ENCODE peak calls at places on chromosome 10, in four cellular contexts. One of them, this sample, is unnamed.

GRCh38 chr10:12130237-12130872 is 878 bp downstream of the SEC61A2 start:
- DNase-seq in H9: peak; percentile 45
- DNase-seq in glutamatergic neuron: peak; percentile 29
- DNase-seq in hepatocyte: peak; percentile 67
- DNase-seq in this sample: peak; percentile 39

GRCh38 chr10:77636967-77637473 is 588 bp downstream of the KCNMA1 start:
- DNase-seq in H9: peak; percentile 41
- DNase-seq in glutamatergic neuron: peak; percentile 57
- DNase-seq in hepatocyte: no peak
- DNase-seq in this sample: no peak

GRCh38 chr10:116211682-116212081 is 61.3 kb downstream of the GFRA1 start:
- DNase-seq in H9: no peak
- DNase-seq in glutamatergic neuron: no peak
- DNase-seq in hepatocyte: peak; percentile 34
- DNase-seq in this sample: no peak

GRCh38 chr10:101297901-101298451 is 56.0 kb upstream of the BTRC start:
- DNase-seq in H9: peak; percentile 88
- DNase-seq in glutamatergic neuron: peak; percentile 88
- DNase-seq in hepatocyte: peak; percentile 75
- DNase-seq in this sample: peak; percentile 75

GRCh38 chr10:133379152-133379800 is at the start of gene PAOX:
- DNase-seq in H9: peak; percentile 62
- DNase-seq in glutamatergic neuron: peak; percentile 79
- DNase-seq in hepatocyte: peak; percentile 87
- DNase-seq in this sample: peak; percentile 56

GRCh38 chr10:51109821-51110533 is 35.7 kb downstream of the PRKG1 start:
- DNase-seq in H9: no peak
- DNase-seq in glutamatergic neuron: no peak
- DNase-seq in hepatocyte: no peak
- DNase-seq in this sample: no peak

GRCh38 chr10:127302343-127302742 is 106.0 kb upstream of the INSYN2A start:
- DNase-seq in H9: no peak
- DNase-seq in glutamatergic neuron: no peak
- DNase-seq in hepatocyte: no peak
- DNase-seq in this sample: no peak

GRCh38 chr10:23780331-23780730 is 341.5 kb downstream of the OTUD1 start:
- DNase-seq in H9: no peak
- DNase-seq in glutamatergic neuron: no peak
- DNase-seq in hepatocyte: no peak
- DNase-seq in this sample: no peak

GRCh38 chr10:28217848-28218247 is 85.0 kb downstream of the MPP7 start:
- DNase-seq in H9: no peak
- DNase-seq in glutamatergic neuron: no peak
- DNase-seq in hepatocyte: no peak
- DNase-seq in this sample: no peak

GRCh38 chr10:92689663-92690210 is at the start of gene HHEX:
- DNase-seq in H9: peak; percentile 52
- DNase-seq in glutamatergic neuron: peak; percentile 24
- DNase-seq in hepatocyte: peak; percentile 67
- DNase-seq in this sample: peak; percentile 76

GRCh38 chr10:125441151-125441550 is 241.8 kb downstream of the TEX36 start:
- DNase-seq in H9: no peak
- DNase-seq in glutamatergic neuron: no peak
- DNase-seq in hepatocyte: no peak
- DNase-seq in this sample: no peak

GRCh38 chr10:85888004-85888403 is 478.6 kb downstream of the GRID1 start:
- DNase-seq in H9: no peak
- DNase-seq in glutamatergic neuron: no peak
- DNase-seq in hepatocyte: no peak
- DNase-seq in this sample: peak; percentile 21

GRCh38 chr10:44337081-44337480 is 47.8 kb downstream of the CXCL12 start:
- DNase-seq in H9: no peak
- DNase-seq in glutamatergic neuron: no peak
- DNase-seq in hepatocyte: no peak
- DNase-seq in this sample: no peak
- TF ChIP-seq CTCF in H9: no peak
- TF ChIP-seq CTCF in glutamatergic neuron: no peak
- TF ChIP-seq CTCF in hepatocyte: no peak
- TF ChIP-seq CTCF in this sample: no peak

DNA sequence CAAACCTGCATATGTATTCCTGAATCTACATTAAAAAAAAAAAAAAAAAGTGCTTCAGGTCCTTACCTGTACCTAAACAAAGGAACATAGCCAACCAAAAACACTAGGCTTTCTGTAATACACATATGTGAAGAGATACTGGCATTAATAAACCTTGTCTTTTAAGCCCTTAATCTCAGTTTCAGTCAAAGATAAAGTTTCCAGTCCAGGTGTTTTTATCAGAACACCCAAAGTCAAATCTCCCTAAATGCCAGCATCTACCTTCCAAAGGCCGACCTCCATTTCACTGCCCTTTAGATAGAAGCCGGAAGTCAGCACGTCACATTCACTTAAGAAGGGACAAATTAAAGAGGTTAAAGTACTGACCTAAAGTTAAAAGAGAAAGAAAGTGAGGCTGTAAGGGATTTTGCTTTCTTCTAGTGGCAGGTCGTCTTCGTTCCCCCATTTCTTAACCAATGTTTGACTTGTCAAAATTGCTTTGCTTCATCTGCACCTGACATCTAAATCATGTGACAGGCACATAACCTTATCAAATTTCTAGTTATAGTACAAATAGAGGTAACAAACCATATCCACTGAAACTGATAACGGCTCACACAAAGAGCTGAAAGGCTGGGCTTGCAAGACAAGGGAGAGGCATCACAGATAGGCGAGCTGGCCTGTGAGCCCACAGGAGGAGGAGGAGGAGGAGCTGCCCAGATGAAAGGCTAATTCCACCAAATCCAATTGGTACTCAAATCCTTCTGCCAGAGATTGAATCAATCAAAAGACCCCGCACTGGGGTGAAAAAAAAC is 80.0 kb upstream of the NEBL start:
- DNase-seq in H9: no peak
- DNase-seq in glutamatergic neuron: no peak
- DNase-seq in hepatocyte: no peak
- DNase-seq in this sample: no peak
- TF ChIP-seq CTCF in H9: no peak
- TF ChIP-seq CTCF in glutamatergic neuron: no peak
- TF ChIP-seq CTCF in hepatocyte: no peak
- TF ChIP-seq CTCF in this sample: no peak

GRCh38 chr10:111207525-111207924 is 130.7 kb downstream of the ADRA2A start:
- DNase-seq in H9: no peak
- DNase-seq in glutamatergic neuron: no peak
- DNase-seq in hepatocyte: no peak
- DNase-seq in this sample: peak; percentile 51
- TF ChIP-seq CTCF in H9: peak; percentile 72
- TF ChIP-seq CTCF in glutamatergic neuron: no peak
- TF ChIP-seq CTCF in hepatocyte: no peak
- TF ChIP-seq CTCF in this sample: peak; percentile 35

GRCh38 chr10:130220251-130221185 is 84.3 kb downstream of the GLRX3 start:
- DNase-seq in H9: peak; percentile 15
- DNase-seq in glutamatergic neuron: no peak
- DNase-seq in hepatocyte: no peak
- DNase-seq in this sample: no peak
- TF ChIP-seq CTCF in H9: no peak
- TF ChIP-seq CTCF in glutamatergic neuron: no peak
- TF ChIP-seq CTCF in hepatocyte: no peak
- TF ChIP-seq CTCF in this sample: no peak